ENCODE peak calls at places on chromosome 12, in nine cellular contexts. G, N, R, V, D, T, E, Q and M are unnamed samples.

GRCh38 chr12:107277850-107278249 is 184.5 kb upstream of the CRY1 start:
- DNase-seq in G (no peak), N (no peak), R (no peak), V (no peak), D (peak; percentile 30), T (no peak), E (no peak), Q (no peak), M (no peak)

GRCh38 chr12:91506461-91506860 is 323.8 kb upstream of the DCN start:
- DNase-seq in G (no peak), N (no peak), R (no peak), V (no peak), D (no peak), T (no peak), E (no peak), Q (no peak), M (no peak)

GRCh38 chr12:104073699-104074098 is 9.4 kb downstream of the HCFC2 start:
- DNase-seq in G (no peak), N (no peak), R (no peak), V (no peak), D (no peak), T (no peak), E (no peak), Q (no peak), M (no peak)

GRCh38 chr12:109134186-109134917 is 18.0 kb downstream of the ACACB start:
- DNase-seq in G (peak; percentile 62), N (no peak), R (peak; percentile 92), V (no peak), D (peak; percentile 86), T (no peak), E (no peak), Q (peak; percentile 52), M (peak; percentile 74)

GRCh38 chr12:53886996-53887395 is 51.6 kb upstream of the HOXC13 start:
- DNase-seq in G (no peak), N (no peak), R (no peak), V (no peak), D (no peak), T (no peak), E (no peak), Q (no peak), M (no peak)

GRCh38 chr12:121789800-121790748 is 3.4 kb downstream of the RHOF start:
- DNase-seq in G (no peak), N (peak; percentile 90), R (peak; percentile 65), V (peak; percentile 90), D (no peak), T (no peak), E (peak; percentile 81), Q (no peak), M (no peak)

GRCh38 chr12:91964501-91964900 is 181.1 kb downstream of the BTG1 start:
- DNase-seq in G (no peak), N (no peak), R (no peak), V (no peak), D (peak; percentile 35), T (no peak), E (no peak), Q (no peak), M (no peak)

GRCh38 chr12:24902521-24903304 is 46.2 kb downstream of the BCAT1 start:
- DNase-seq in G (no peak), N (no peak), R (no peak), V (peak; percentile 63), D (peak; percentile 68), T (peak; percentile 87), E (no peak), Q (no peak), M (no peak)

GRCh38 chr12:56221757-56222530 is at the start of gene RNF41:
- DNase-seq in G (peak; percentile 100), N (peak; percentile 81), R (peak; percentile 97), V (peak; percentile 98), D (peak; percentile 98), T (peak; percentile 99), E (peak; percentile 85), Q (peak; percentile 95), M (peak; percentile 89)

GRCh38 chr12:32765906-32766305 is 10.2 kb upstream of the YARS2 start:
- DNase-seq in G (no peak), N (no peak), R (no peak), V (no peak), D (no peak), T (no peak), E (no peak), Q (no peak), M (no peak)

GRCh38 chr12:114767906-114768697 is 84.1 kb upstream of the TBX3 start:
- DNase-seq in G (no peak), N (no peak), R (no peak), V (no peak), D (no peak), T (no peak), E (no peak), Q (no peak), M (no peak)

GRCh38 chr12:2248901-2249381 is 196.2 kb downstream of the CACNA1C start:
- DNase-seq in G (no peak), N (no peak), R (no peak), V (no peak), D (peak; percentile 73), T (no peak), E (no peak), Q (no peak), M (no peak)

GRCh38 chr12:59812716-59813115 is 216.9 kb downstream of the SLC16A7 start:
- DNase-seq in G (no peak), N (no peak), R (no peak), V (no peak), D (no peak), T (no peak), E (no peak), Q (no peak), M (no peak)

GRCh38 chr12:51915951-51916350 is 8.6 kb downstream of the ACVRL1 start:
- DNase-seq in G (no peak), N (no peak), R (no peak), V (no peak), D (no peak), T (no peak), E (no peak), Q (no peak), M (no peak)

GRCh38 chr12:110896559-110896958 is 23.8 kb downstream of the MYL2 start:
- DNase-seq in G (no peak), N (no peak), R (no peak), V (no peak), D (no peak), T (no peak), E (no peak), Q (no peak), M (no peak)

GRCh38 chr12:5922500-5922899 is 22.6 kb downstream of the ANO2 start:
- DNase-seq in G (no peak), N (no peak), R (no peak), V (no peak), D (no peak), T (no peak), E (no peak), Q (no peak), M (no peak)

GRCh38 chr12:53193040-53193439 is 12.3 kb upstream of the CSAD start:
- DNase-seq in G (no peak), N (no peak), R (no peak), V (no peak), D (no peak), T (no peak), E (no peak), Q (no peak), M (no peak)

GRCh38 chr12:88067301-88067700 is 38.1 kb upstream of the C12orf50 start:
- DNase-seq in G (no peak), N (no peak), R (no peak), V (no peak), D (no peak), T (no peak), E (no peak), Q (no peak), M (no peak)

GRCh38 chr12:53208877-53209463 is 1.9 kb upstream of the ITGB7 start:
- DNase-seq in G (no peak), N (no peak), R (no peak), V (no peak), D (no peak), T (no peak), E (no peak), Q (no peak), M (no peak)

GRCh38 chr12:111312708-111313107 is 56.2 kb downstream of the PHETA1 start:
- DNase-seq in G (no peak), N (no peak), R (no peak), V (no peak), D (no peak), T (no peak), E (no peak), Q (no peak), M (no peak)

GRCh38 chr12:12890492-12890814 is 909 bp upstream of the GPRC5A start:
- DNase-seq in G (peak; percentile 48), N (no peak), R (no peak), V (no peak), D (no peak), T (no peak), E (no peak), Q (no peak), M (no peak)

GRCh38 chr12:71195338-71195896 is 37.6 kb upstream of the TSPAN8 start:
- DNase-seq in G (no peak), N (no peak), R (no peak), V (no peak), D (no peak), T (no peak), E (no peak), Q (no peak), M (no peak)

GRCh38 chr12:132502149-132502881 is 12.4 kb downstream of the FBRSL1 start:
- DNase-seq in G (no peak), N (no peak), R (peak; percentile 78), V (no peak), D (no peak), T (no peak), E (no peak), Q (peak; percentile 77), M (no peak)

GRCh38 chr12:104505095-104505819 is 48.5 kb downstream of the CHST11 start:
- DNase-seq in G (no peak), N (no peak), R (no peak), V (no peak), D (no peak), T (no peak), E (no peak), Q (no peak), M (no peak)

GRCh38 chr12:91414636-91415035 is 232.0 kb upstream of the DCN start:
- DNase-seq in G (no peak), N (no peak), R (no peak), V (no peak), D (no peak), T (no peak), E (no peak), Q (no peak), M (no peak)

GRCh38 chr12:64178122-64178521 is 44.0 kb downstream of the KICS2 start:
- DNase-seq in G (no peak), N (no peak), R (no peak), V (no peak), D (peak; percentile 74), T (no peak), E (no peak), Q (no peak), M (no peak)

GRCh38 chr12:45369065-45369464 is 153.2 kb downstream of the ANO6 start:
- DNase-seq in G (no peak), N (no peak), R (no peak), V (no peak), D (peak; percentile 34), T (no peak), E (no peak), Q (no peak), M (no peak)